ENCODE peak calls at places on chromosomes 16 and 17, in nine cellular contexts. One of them, this sample, is unnamed.
A peak's percentile ranks its signal among the peaks of the same experiment; 100 is the strongest.

GRCh38 chr16:70380205-70380918 is 33.7 kb downstream of the DDX19A start:
- DNase-seq in keratinocyte: no peak
- DNase-seq in HAP-1: peak; percentile 86
- DNase-seq in fibroblast of villous mesenchyme: peak; percentile 62
- DNase-seq in HFF-Myc: peak; percentile 47
- DNase-seq in spleen: peak; percentile 89
- DNase-seq in astrocyte of the cerebellum: peak; percentile 86
- DNase-seq in lung: peak; percentile 57
- DNase-seq in GM23338: peak; percentile 71
- DNase-seq in this sample: peak; percentile 81

GRCh38 chr16:11367483-11367906 is 22.2 kb downstream of the RMI2 start:
- DNase-seq in spleen: no peak
- DNase-seq in HFF-Myc: no peak
- DNase-seq in HAP-1: no peak
- DNase-seq in lung: no peak
- DNase-seq in keratinocyte: no peak
- DNase-seq in astrocyte of the cerebellum: no peak
- DNase-seq in GM23338: no peak
- DNase-seq in fibroblast of villous mesenchyme: peak; percentile 55
- DNase-seq in this sample: no peak

GRCh38 chr17:16989230-16989952 is 17.5 kb upstream of the TNFRSF13B start:
- DNase-seq in HAP-1: no peak
- DNase-seq in GM23338: no peak
- DNase-seq in lung: no peak
- DNase-seq in spleen: no peak
- DNase-seq in keratinocyte: no peak
- DNase-seq in fibroblast of villous mesenchyme: no peak
- DNase-seq in HFF-Myc: no peak
- DNase-seq in astrocyte of the cerebellum: no peak
- DNase-seq in this sample: no peak

GRCh38 chr16:10897134-10897533 is 20.1 kb downstream of the CIITA start:
- DNase-seq in fibroblast of villous mesenchyme: no peak
- DNase-seq in spleen: peak; percentile 78
- DNase-seq in HFF-Myc: no peak
- DNase-seq in astrocyte of the cerebellum: no peak
- DNase-seq in HAP-1: no peak
- DNase-seq in lung: no peak
- DNase-seq in GM23338: no peak
- DNase-seq in keratinocyte: no peak
- DNase-seq in this sample: no peak

GRCh38 chr17:76008208-76008607 is 7.6 kb downstream of the CDK3 start:
- DNase-seq in HFF-Myc: no peak
- DNase-seq in spleen: no peak
- DNase-seq in lung: no peak
- DNase-seq in GM23338: no peak
- DNase-seq in fibroblast of villous mesenchyme: no peak
- DNase-seq in HAP-1: no peak
- DNase-seq in keratinocyte: no peak
- DNase-seq in astrocyte of the cerebellum: no peak
- DNase-seq in this sample: no peak

GRCh38 chr17:44807817-44808155 is 22.3 kb downstream of the GJC1 start:
- DNase-seq in HAP-1: no peak
- DNase-seq in GM23338: no peak
- DNase-seq in lung: no peak
- DNase-seq in spleen: no peak
- DNase-seq in HFF-Myc: peak; percentile 59
- DNase-seq in fibroblast of villous mesenchyme: peak; percentile 60
- DNase-seq in keratinocyte: no peak
- DNase-seq in astrocyte of the cerebellum: no peak
- DNase-seq in this sample: no peak

GRCh38 chr17:37650419-37651003 is 7.3 kb upstream of the DDX52 start:
- DNase-seq in fibroblast of villous mesenchyme: peak; percentile 48
- DNase-seq in lung: no peak
- DNase-seq in HFF-Myc: no peak
- DNase-seq in HAP-1: peak; percentile 41
- DNase-seq in keratinocyte: no peak
- DNase-seq in GM23338: peak; percentile 66
- DNase-seq in spleen: no peak
- DNase-seq in astrocyte of the cerebellum: no peak
- DNase-seq in this sample: no peak

GRCh38 chr16:80580109-80580832 is 39.5 kb downstream of the DYNLRB2 start:
- DNase-seq in GM23338: peak; percentile 9
- DNase-seq in fibroblast of villous mesenchyme: peak; percentile 28
- DNase-seq in HAP-1: no peak
- DNase-seq in keratinocyte: no peak
- DNase-seq in spleen: no peak
- DNase-seq in HFF-Myc: no peak
- DNase-seq in lung: no peak
- DNase-seq in astrocyte of the cerebellum: peak; percentile 53
- DNase-seq in this sample: no peak

GRCh38 chr16:57600048-57600835 is 28.2 kb upstream of the ADGRG1 start:
- DNase-seq in lung: peak; percentile 62
- DNase-seq in fibroblast of villous mesenchyme: no peak
- DNase-seq in keratinocyte: no peak
- DNase-seq in GM23338: peak; percentile 88
- DNase-seq in HFF-Myc: no peak
- DNase-seq in spleen: peak; percentile 87
- DNase-seq in HAP-1: peak; percentile 74
- DNase-seq in astrocyte of the cerebellum: no peak
- DNase-seq in this sample: peak; percentile 69

GRCh38 chr17:38449364-38449763 is 21.1 kb downstream of the ARHGAP23 start:
- DNase-seq in spleen: no peak
- DNase-seq in lung: no peak
- DNase-seq in GM23338: peak; percentile 64
- DNase-seq in keratinocyte: peak; percentile 78
- DNase-seq in HFF-Myc: no peak
- DNase-seq in fibroblast of villous mesenchyme: peak; percentile 73
- DNase-seq in HAP-1: no peak
- DNase-seq in astrocyte of the cerebellum: no peak
- DNase-seq in this sample: no peak

GRCh38 chr17:72287586-72287985 is 166.8 kb downstream of the SOX9 start:
- DNase-seq in lung: peak; percentile 32
- DNase-seq in HFF-Myc: no peak
- DNase-seq in spleen: no peak
- DNase-seq in astrocyte of the cerebellum: no peak
- DNase-seq in keratinocyte: no peak
- DNase-seq in GM23338: no peak
- DNase-seq in HAP-1: no peak
- DNase-seq in fibroblast of villous mesenchyme: no peak
- DNase-seq in this sample: no peak

GRCh38 chr17:76394166-76394565 is 9.8 kb downstream of the SPHK1 start:
- DNase-seq in keratinocyte: no peak
- DNase-seq in lung: no peak
- DNase-seq in spleen: no peak
- DNase-seq in fibroblast of villous mesenchyme: no peak
- DNase-seq in astrocyte of the cerebellum: no peak
- DNase-seq in HFF-Myc: no peak
- DNase-seq in HAP-1: no peak
- DNase-seq in GM23338: no peak
- DNase-seq in this sample: no peak

GRCh38 chr17:13993106-13993505 is 76.2 kb upstream of the COX10 start:
- DNase-seq in HFF-Myc: no peak
- DNase-seq in lung: no peak
- DNase-seq in GM23338: no peak
- DNase-seq in keratinocyte: no peak
- DNase-seq in fibroblast of villous mesenchyme: no peak
- DNase-seq in spleen: no peak
- DNase-seq in astrocyte of the cerebellum: no peak
- DNase-seq in HAP-1: no peak
- DNase-seq in this sample: no peak

GRCh38 chr17:13996758-13997157 is 72.5 kb upstream of the COX10 start:
- DNase-seq in astrocyte of the cerebellum: no peak
- DNase-seq in spleen: no peak
- DNase-seq in lung: no peak
- DNase-seq in keratinocyte: no peak
- DNase-seq in HFF-Myc: no peak
- DNase-seq in fibroblast of villous mesenchyme: peak; percentile 53
- DNase-seq in GM23338: no peak
- DNase-seq in HAP-1: no peak
- DNase-seq in this sample: no peak

GRCh38 chr17:13994050-13994449 is 75.3 kb upstream of the COX10 start:
- DNase-seq in GM23338: no peak
- DNase-seq in lung: no peak
- DNase-seq in astrocyte of the cerebellum: no peak
- DNase-seq in keratinocyte: no peak
- DNase-seq in fibroblast of villous mesenchyme: no peak
- DNase-seq in HAP-1: no peak
- DNase-seq in spleen: no peak
- DNase-seq in HFF-Myc: no peak
- DNase-seq in this sample: no peak

DNA sequence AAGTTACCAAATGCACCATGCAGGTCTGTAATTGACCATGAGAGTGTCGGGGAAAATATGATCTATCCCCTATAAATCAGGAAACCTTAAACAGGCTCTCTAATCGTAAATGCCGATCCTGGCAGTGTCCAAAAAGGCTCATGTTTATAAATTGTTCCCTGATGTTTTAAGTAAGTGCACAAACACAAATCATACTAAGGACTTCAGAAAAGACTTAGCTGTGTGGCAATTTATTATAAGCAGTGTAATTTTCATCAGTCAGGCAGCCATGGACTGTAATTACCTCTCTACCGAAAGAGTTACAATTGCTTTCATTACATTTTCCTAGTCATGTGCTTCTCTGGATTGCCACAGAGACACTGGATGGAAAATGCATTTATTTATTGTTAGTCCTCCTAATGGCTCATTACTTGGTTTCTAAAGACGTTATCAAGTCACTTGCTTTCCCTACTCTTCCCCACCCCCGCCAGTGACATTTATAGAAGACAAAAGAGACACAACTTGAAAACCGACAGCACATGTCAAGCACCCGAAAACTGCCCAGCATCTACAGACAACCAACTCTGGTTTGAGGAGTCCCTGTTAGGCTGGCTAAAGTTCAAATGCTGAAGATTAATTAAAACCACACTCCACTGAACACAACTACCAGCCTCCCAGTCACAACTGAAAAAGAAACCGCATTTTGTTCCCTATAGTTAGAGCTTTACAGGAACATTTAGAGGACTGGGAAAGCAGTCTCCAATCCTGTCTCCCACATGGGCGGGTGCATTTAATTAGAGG is 73.3 kb upstream of the COX10 start:
- DNase-seq in spleen: no peak
- DNase-seq in HAP-1: no peak
- DNase-seq in fibroblast of villous mesenchyme: peak; percentile 67
- DNase-seq in HFF-Myc: no peak
- DNase-seq in astrocyte of the cerebellum: no peak
- DNase-seq in keratinocyte: no peak
- DNase-seq in GM23338: no peak
- DNase-seq in lung: no peak
- DNase-seq in this sample: no peak
- H3K4me3 ChIP-seq in spleen: no peak overlapping the region
- H3K4me3 ChIP-seq in HAP-1: no peak overlapping the region
- H3K4me3 ChIP-seq in fibroblast of villous mesenchyme: peak overlapping the region; percentile 27
- H3K4me3 ChIP-seq in HFF-Myc: peak overlapping the region; percentile 19
- H3K4me3 ChIP-seq in astrocyte of the cerebellum: no peak overlapping the region
- H3K4me3 ChIP-seq in keratinocyte: no peak overlapping the region
- H3K4me3 ChIP-seq in GM23338: no peak overlapping the region
- H3K4me3 ChIP-seq in lung: no peak overlapping the region
- H3K4me3 ChIP-seq in this sample: no peak overlapping the region

GRCh38 chr16:77679901-77680300 is 42.4 kb upstream of the NUDT7 start:
- DNase-seq in HFF-Myc: no peak
- DNase-seq in lung: no peak
- DNase-seq in keratinocyte: no peak
- DNase-seq in spleen: no peak
- DNase-seq in astrocyte of the cerebellum: no peak
- DNase-seq in HAP-1: no peak
- DNase-seq in GM23338: no peak
- DNase-seq in fibroblast of villous mesenchyme: peak; percentile 56
- DNase-seq in this sample: no peak

GRCh38 chr16:77682586-77682985 is 39.7 kb upstream of the NUDT7 start:
- DNase-seq in fibroblast of villous mesenchyme: no peak
- DNase-seq in keratinocyte: no peak
- DNase-seq in HAP-1: no peak
- DNase-seq in HFF-Myc: no peak
- DNase-seq in astrocyte of the cerebellum: no peak
- DNase-seq in lung: no peak
- DNase-seq in spleen: no peak
- DNase-seq in GM23338: no peak
- DNase-seq in this sample: no peak

GRCh38 chr16:77679336-77679735 is 43.0 kb upstream of the NUDT7 start:
- DNase-seq in GM23338: no peak
- DNase-seq in HFF-Myc: no peak
- DNase-seq in spleen: no peak
- DNase-seq in keratinocyte: no peak
- DNase-seq in fibroblast of villous mesenchyme: peak; percentile 8
- DNase-seq in HAP-1: no peak
- DNase-seq in lung: no peak
- DNase-seq in astrocyte of the cerebellum: no peak
- DNase-seq in this sample: no peak

GRCh38 chr16:77677129-77677528 is 45.2 kb upstream of the NUDT7 start:
- DNase-seq in keratinocyte: no peak
- DNase-seq in GM23338: no peak
- DNase-seq in lung: no peak
- DNase-seq in fibroblast of villous mesenchyme: peak; percentile 39
- DNase-seq in astrocyte of the cerebellum: no peak
- DNase-seq in HFF-Myc: no peak
- DNase-seq in spleen: no peak
- DNase-seq in HAP-1: no peak
- DNase-seq in this sample: no peak

GRCh38 chr16:77680496-77680895 is 41.8 kb upstream of the NUDT7 start:
- DNase-seq in spleen: no peak
- DNase-seq in astrocyte of the cerebellum: no peak
- DNase-seq in lung: no peak
- DNase-seq in HAP-1: no peak
- DNase-seq in GM23338: no peak
- DNase-seq in HFF-Myc: no peak
- DNase-seq in keratinocyte: no peak
- DNase-seq in fibroblast of villous mesenchyme: no peak
- DNase-seq in this sample: no peak
- H3K4me3 ChIP-seq in spleen: no peak overlapping the region
- H3K4me3 ChIP-seq in astrocyte of the cerebellum: no peak overlapping the region
- H3K4me3 ChIP-seq in lung: no peak overlapping the region
- H3K4me3 ChIP-seq in HAP-1: no peak overlapping the region
- H3K4me3 ChIP-seq in GM23338: no peak overlapping the region
- H3K4me3 ChIP-seq in HFF-Myc: no peak overlapping the region
- H3K4me3 ChIP-seq in keratinocyte: no peak overlapping the region
- H3K4me3 ChIP-seq in fibroblast of villous mesenchyme: no peak overlapping the region
- H3K4me3 ChIP-seq in this sample: no peak overlapping the region

GRCh38 chr16:2035431-2036199 is 8.9 kb downstream of the NHERF2 start:
- DNase-seq in HAP-1: no peak
- DNase-seq in fibroblast of villous mesenchyme: peak; percentile 92
- DNase-seq in keratinocyte: no peak
- DNase-seq in GM23338: no peak
- DNase-seq in lung: peak; percentile 80
- DNase-seq in HFF-Myc: no peak
- DNase-seq in spleen: no peak
- DNase-seq in astrocyte of the cerebellum: peak; percentile 54
- DNase-seq in this sample: no peak
- H3K4me3 ChIP-seq in HAP-1: no peak overlapping the region
- H3K4me3 ChIP-seq in fibroblast of villous mesenchyme: peak overlapping the region; percentile 27
- H3K4me3 ChIP-seq in keratinocyte: no peak overlapping the region
- H3K4me3 ChIP-seq in GM23338: no peak overlapping the region
- H3K4me3 ChIP-seq in lung: peak overlapping the region; percentile 55
- H3K4me3 ChIP-seq in HFF-Myc: no peak overlapping the region
- H3K4me3 ChIP-seq in spleen: no peak overlapping the region
- H3K4me3 ChIP-seq in astrocyte of the cerebellum: no peak overlapping the region
- H3K4me3 ChIP-seq in this sample: peak overlapping the region; percentile 62

DNA sequence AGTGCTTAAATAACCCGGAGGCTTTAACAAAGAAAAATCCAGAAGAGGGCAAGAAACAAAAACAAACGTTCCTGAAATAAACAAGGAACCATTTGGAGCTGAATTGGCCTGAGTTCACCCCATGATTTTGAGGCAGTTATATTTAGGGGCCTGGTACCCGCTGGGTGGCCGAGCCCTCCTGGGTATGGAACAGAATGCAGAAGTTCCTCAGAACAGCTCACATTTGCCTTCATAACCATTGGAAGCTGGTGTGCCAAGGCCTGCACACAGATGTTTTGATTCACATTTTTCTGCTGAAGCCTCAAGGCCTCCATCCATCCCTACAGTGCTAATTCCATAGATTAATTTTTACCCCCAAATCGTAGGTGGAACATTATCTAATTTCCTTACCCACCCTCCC is 3.3 kb upstream of the ZFHX3 start:
- DNase-seq in GM23338: no peak
- DNase-seq in spleen: no peak
- DNase-seq in fibroblast of villous mesenchyme: no peak
- DNase-seq in astrocyte of the cerebellum: no peak
- DNase-seq in lung: no peak
- DNase-seq in keratinocyte: no peak
- DNase-seq in HFF-Myc: no peak
- DNase-seq in HAP-1: no peak
- DNase-seq in this sample: no peak
- H3K4me3 ChIP-seq in GM23338: no peak overlapping the region
- H3K4me3 ChIP-seq in spleen: no peak overlapping the region
- H3K4me3 ChIP-seq in fibroblast of villous mesenchyme: no peak overlapping the region
- H3K4me3 ChIP-seq in astrocyte of the cerebellum: no peak overlapping the region
- H3K4me3 ChIP-seq in lung: no peak overlapping the region
- H3K4me3 ChIP-seq in keratinocyte: no peak overlapping the region
- H3K4me3 ChIP-seq in HFF-Myc: no peak overlapping the region
- H3K4me3 ChIP-seq in HAP-1: no peak overlapping the region
- H3K4me3 ChIP-seq in this sample: peak overlapping the region; percentile 14

This sample was measured in coronary artery.